ENCODE peak calls at places on chromosomes 5 and 9, in six cellular contexts. I, S, X, Z, A and G are unnamed samples.

GRCh38 chr9:98687911-98688310 is 20.8 kb downstream of the GABBR2 start:
- DNase-seq in I (no peak), S (no peak), X (no peak), Z (no peak), A (no peak), G (no peak)

GRCh38 chr5:124605516-124605915 is 140.9 kb downstream of the ZNF608 start:
- DNase-seq in I (no peak), S (no peak), X (no peak), Z (peak; percentile 42), A (no peak), G (peak; percentile 12)

GRCh38 chr9:2053883-2054845 is 39.0 kb downstream of the SMARCA2 start:
- DNase-seq in I (no peak), S (peak; percentile 95), X (peak; percentile 19), Z (no peak), A (no peak), G (peak; percentile 4)

GRCh38 chr9:28583832-28584231 is 1010.6 kb upstream of the C9orf72 start:
- DNase-seq in I (no peak), S (no peak), X (no peak), Z (no peak), A (no peak), G (no peak)

GRCh38 chr5:151470440-151470839 is 23.0 kb downstream of the SLC36A1 start:
- DNase-seq in I (no peak), S (no peak), X (no peak), Z (no peak), A (no peak), G (no peak)

GRCh38 chr5:123089572-123089970 is 530 bp downstream of the PRDM6 start:
- DNase-seq in I (peak; percentile 66), S (no peak), X (no peak), Z (peak; percentile 21), A (no peak), G (no peak)

GRCh38 chr9:91182429-91182828 is 179.3 kb downstream of the AUH start:
- DNase-seq in I (no peak), S (no peak), X (no peak), Z (no peak), A (peak; percentile 47), G (no peak)

GRCh38 chr5:1805736-1806135 is 4.5 kb downstream of the NDUFS6 start:
- DNase-seq in I (no peak), S (no peak), X (no peak), Z (no peak), A (no peak), G (no peak)

GRCh38 chr5:126309860-126310259 is 113.3 kb upstream of the GRAMD2B start:
- DNase-seq in I (no peak), S (no peak), X (no peak), Z (no peak), A (no peak), G (no peak)

GRCh38 chr5:166347051-166347450 is 1944.4 kb upstream of the WWC1 start:
- DNase-seq in I (no peak), S (no peak), X (no peak), Z (no peak), A (no peak), G (no peak)

GRCh38 chr5:592158-592557 is 20.0 kb upstream of the CEP72 start:
- DNase-seq in I (no peak), S (no peak), X (no peak), Z (no peak), A (no peak), G (no peak)

GRCh38 chr5:79182141-79182540 is 53.8 kb upstream of the JMY start:
- DNase-seq in I (no peak), S (no peak), X (no peak), Z (no peak), A (no peak), G (no peak)

GRCh38 chr9:110808599-110808980 is 140.0 kb downstream of the MUSK start:
- DNase-seq in I (no peak), S (peak; percentile 93), X (no peak), Z (no peak), A (no peak), G (no peak)

GRCh38 chr5:179802207-179802883 is 4.3 kb downstream of the MGAT4B start:
- DNase-seq in I (no peak), S (no peak), X (no peak), Z (no peak), A (no peak), G (peak; percentile 31)

GRCh38 chr5:179799644-179799973 is 5.8 kb downstream of the LTC4S start:
- DNase-seq in I (no peak), S (no peak), X (no peak), Z (no peak), A (no peak), G (no peak)

GRCh38 chr5:179800071-179800695 is 6.4 kb downstream of the LTC4S start:
- DNase-seq in I (no peak), S (no peak), X (no peak), Z (no peak), A (no peak), G (no peak)

GRCh38 chr5:179801304-179802206 is 5.1 kb downstream of the MGAT4B start:
- DNase-seq in I (peak; percentile 81), S (no peak), X (no peak), Z (peak; percentile 74), A (no peak), G (peak; percentile 76)

DNA sequence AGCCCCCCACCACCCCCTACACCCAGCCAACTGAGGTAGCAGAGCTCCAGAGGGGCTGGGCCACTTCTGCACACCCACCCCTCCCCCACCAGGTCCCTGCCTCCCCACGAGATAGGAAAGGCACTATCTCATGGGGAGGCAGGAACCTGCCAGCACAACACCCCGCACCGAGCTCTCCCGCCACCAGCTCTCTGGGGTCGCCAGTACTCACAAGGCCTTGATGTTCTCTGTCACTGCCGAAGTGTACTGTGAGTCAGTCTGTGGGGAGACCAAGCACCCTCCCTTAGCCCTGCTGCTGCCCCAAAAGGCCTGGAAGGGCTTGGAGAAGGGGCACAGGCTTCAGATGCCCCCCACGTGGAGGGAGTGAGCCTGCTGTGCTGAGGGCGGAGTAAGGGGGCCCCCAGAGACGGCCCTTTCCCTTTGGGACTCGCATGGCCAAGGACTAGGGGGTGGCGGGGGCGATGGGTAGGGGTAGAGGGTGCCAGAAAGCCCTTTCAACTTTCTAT is 5.9 kb downstream of the MGAT4B start:
- DNase-seq in I (no peak), S (no peak), X (no peak), Z (no peak), A (no peak), G (peak; percentile 20)
- H3K4me1 ChIP-seq in I (peaks cover 22% of the 10 kb centered on the region), S (peaks cover 16% of the 10 kb centered on the region), X (peaks cover 20% of the 10 kb centered on the region), Z (peaks cover 67% of the 10 kb centered on the region), A (peaks cover 48% of the 10 kb centered on the region), G (peaks cover 30% of the 10 kb centered on the region)

GRCh38 chr9:127421057-127421456 is 3.1 kb upstream of the ZNF79 start:
- DNase-seq in I (no peak), S (no peak), X (no peak), Z (no peak), A (no peak), G (no peak)

GRCh38 chr9:127417130-127418036 is 6.8 kb upstream of the ZNF79 start:
- DNase-seq in I (no peak), S (no peak), X (no peak), Z (no peak), A (no peak), G (no peak)

GRCh38 chr9:127422133-127422782 is 1.9 kb upstream of the ZNF79 start:
- DNase-seq in I (no peak), S (no peak), X (no peak), Z (no peak), A (no peak), G (no peak)

GRCh38 chr9:127418037-127418471 is 6.1 kb upstream of the ZNF79 start:
- DNase-seq in I (peak; percentile 37), S (no peak), X (no peak), Z (no peak), A (no peak), G (no peak)

GRCh38 chr9:127419306-127419705 is 4.9 kb upstream of the ZNF79 start:
- DNase-seq in I (no peak), S (no peak), X (no peak), Z (no peak), A (no peak), G (no peak)
- TF ChIP-seq CTCF in I (no peak), S (no peak), X (no peak), Z (no peak), A (no peak), G (no peak)

DNA sequence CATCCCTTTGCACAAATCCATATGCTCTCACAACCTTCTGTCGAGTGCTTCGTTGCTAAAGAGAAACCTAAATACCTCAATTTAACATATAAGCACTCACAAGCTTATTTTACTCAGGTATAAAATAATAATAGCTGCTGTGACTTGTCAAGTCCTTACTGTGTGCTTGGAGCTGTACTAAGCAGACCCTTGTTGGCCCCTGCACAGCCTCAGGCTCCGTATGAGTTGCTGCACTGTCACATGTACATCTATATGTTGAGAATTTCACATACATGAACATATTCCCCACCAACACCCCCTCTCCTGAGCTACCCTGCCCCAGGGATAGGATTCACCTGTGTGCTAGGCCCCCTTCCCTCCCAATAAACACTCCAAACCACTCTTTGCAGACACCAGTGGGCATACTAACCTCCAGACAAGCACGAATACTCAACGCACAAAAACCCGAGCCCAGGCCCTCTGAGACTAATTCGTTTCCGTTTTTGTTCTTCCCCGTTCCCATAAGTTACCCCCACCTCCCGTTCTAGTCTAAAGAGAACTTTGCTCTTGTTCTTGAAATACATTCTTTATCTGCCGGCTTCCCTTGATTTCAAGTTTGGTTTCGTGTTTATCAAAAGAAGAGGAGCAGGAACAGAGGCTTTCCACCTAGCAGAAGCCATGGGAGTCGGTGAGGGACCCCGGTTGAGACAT is 3.6 kb downstream of the HAND1 start:
- DNase-seq in I (no peak), S (no peak), X (no peak), Z (no peak), A (no peak), G (no peak)
- H3K4me1 ChIP-seq in I (peaks cover 40% of the 10 kb centered on the region), S (peaks cover 10% of the 10 kb centered on the region), X (peaks cover 45% of the 10 kb centered on the region), Z (peaks cover 86% of the 10 kb centered on the region), A (peaks cover 53% of the 10 kb centered on the region), G (peaks cover 30% of the 10 kb centered on the region)

GRCh38 chr5:177553671-177554429 is 513 bp downstream of the FAM193B start:
- DNase-seq in I (peak; percentile 51), S (no peak), X (no peak), Z (peak; percentile 40), A (no peak), G (no peak)

GRCh38 chr5:177555665-177556064 is 1.3 kb upstream of the FAM193B start:
- DNase-seq in I (no peak), S (no peak), X (no peak), Z (no peak), A (no peak), G (no peak)

GRCh38 chr5:177554474-177555111 is at the start of gene FAM193B:
- DNase-seq in I (peak; percentile 95), S (peak; percentile 57), X (peak; percentile 76), Z (peak; percentile 93), A (peak; percentile 97), G (peak; percentile 85)

GRCh38 chr5:177555228-177555627 is 865 bp upstream of the FAM193B start:
- DNase-seq in I (no peak), S (no peak), X (no peak), Z (no peak), A (no peak), G (no peak)

DNA sequence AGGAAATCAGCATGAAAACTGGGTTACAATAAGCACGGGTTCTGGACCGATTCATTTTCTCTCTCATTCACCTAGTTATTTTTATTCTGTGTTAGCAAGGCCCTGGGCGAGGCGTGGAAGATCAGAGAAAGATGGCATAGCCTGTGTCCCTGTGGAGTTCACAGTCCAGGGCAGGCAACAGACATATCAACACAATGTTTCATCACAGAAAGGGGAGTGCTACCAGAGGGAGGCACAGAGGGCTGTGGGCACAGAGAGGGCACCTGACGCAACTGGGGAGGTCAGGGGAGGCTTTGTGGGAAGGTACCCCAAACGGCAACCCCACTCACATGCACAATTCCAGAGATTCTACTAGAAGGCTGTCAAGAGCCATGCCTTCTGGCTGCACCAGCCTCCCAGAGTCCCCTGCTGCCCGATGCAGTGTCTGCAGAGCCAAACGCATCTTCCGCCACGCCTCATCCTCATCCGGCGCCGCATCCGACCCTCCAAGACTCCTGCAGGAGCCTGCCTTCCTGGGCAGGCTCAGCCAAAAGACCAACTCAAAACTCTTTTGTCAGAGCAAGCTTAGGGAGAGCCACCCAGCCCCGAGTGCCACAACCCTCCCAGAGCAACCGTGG is 1.4 kb downstream of the FAM193B start:
- DNase-seq in I (no peak), S (no peak), X (no peak), Z (no peak), A (no peak), G (no peak)
- TF ChIP-seq CTCF in I (no peak), S (no peak), X (no peak), Z (no peak), A (no peak), G (no peak)